ENCODE peak calls at places on chromosomes 16 and 17, in five cellular contexts. A is H1, N is HCT116, X is GM12878, L is HepG2. K is an unnamed sample.

GRCh38 chr16:66131895-66132294 is 234.6 kb upstream of the CDH5 start:
- DNase-seq in A (no peak), N (no peak), X (no peak), L (no peak), K (no peak)

GRCh38 chr16:424623-425081 is 797 bp upstream of the RAB11FIP3 start:
- DNase-seq in A (peak), N (no peak), X (no peak), L (no peak), K (peak)

GRCh38 chr17:35002876-35003551 is 22.7 kb downstream of the LIG3 start:
- DNase-seq in A (no peak), N (no peak), X (no peak), L (no peak), K (no peak)

GRCh38 chr17:21295036-21295952 is 10.8 kb downstream of the MAP2K3 start:
- DNase-seq in A (no peak), N (no peak), X (no peak), L (no peak), K (no peak)

GRCh38 chr16:15983898-15984297 is 34.5 kb downstream of the ABCC1 start:
- DNase-seq in A (no peak), N (no peak), X (no peak), L (no peak), K (no peak)

GRCh38 chr16:24208710-24209109 is 47.4 kb upstream of the CACNG3 start:
- DNase-seq in A (no peak), N (no peak), X (no peak), L (no peak), K (no peak)

GRCh38 chr17:21282850-21283249 is 1.7 kb upstream of the MAP2K3 start:
- DNase-seq in A (no peak), N (no peak), X (no peak), L (no peak), K (no peak)

GRCh38 chr16:28865722-28866453 is 2.2 kb downstream of the SH2B1 start:
- DNase-seq in A (no peak), N (no peak), X (no peak), L (peak), K (no peak)

GRCh38 chr16:54066451-54067056 is 220.0 kb downstream of the IRX3 start:
- DNase-seq in A (no peak), N (no peak), X (no peak), L (peak), K (peak)

GRCh38 chr16:19400709-19401108 is 17.0 kb upstream of the TMC5 start:
- DNase-seq in A (peak), N (no peak), X (no peak), L (no peak), K (no peak)

GRCh38 chr17:64081802-64082799 is 47.8 kb downstream of the ERN1 start:
- DNase-seq in A (no peak), N (peak), X (peak), L (peak), K (peak)

GRCh38 chr17:41325126-41325525 is 9.6 kb upstream of the KRTAP17-1 start:
- DNase-seq in A (no peak), N (no peak), X (no peak), L (no peak), K (no peak)

GRCh38 chr16:8739151-8739550 is 58.3 kb downstream of the TMEM186 start:
- DNase-seq in A (no peak), N (no peak), X (no peak), L (no peak), K (no peak)

GRCh38 chr17:41917957-41918391 is 777 bp downstream of the ACLY start:
- DNase-seq in A (peak), N (no peak), X (no peak), L (no peak), K (peak)

GRCh38 chr16:82231021-82231787 is 61.2 kb upstream of the MPHOSPH6 start:
- DNase-seq in A (no peak), N (no peak), X (no peak), L (no peak), K (no peak)

GRCh38 chr16:57471852-57472664 is 9.6 kb downstream of the POLR2C start:
- DNase-seq in A (peak), N (no peak), X (no peak), L (peak), K (no peak)

GRCh38 chr17:64281962-64282752 is 19.1 kb upstream of the TEX2 start:
- DNase-seq in A (peak), N (peak), X (peak), L (peak), K (peak)

GRCh38 chr16:85608515-85608885 is 4.6 kb upstream of the GSE1 start:
- DNase-seq in A (no peak), N (no peak), X (no peak), L (no peak), K (peak)

GRCh38 chr17:50661795-50662391 is 27.2 kb downstream of the ABCC3 start:
- DNase-seq in A (no peak), N (peak), X (no peak), L (peak), K (peak)

GRCh38 chr16:57485916-57486857 is at the start of gene DOK4:
- DNase-seq in A (peak), N (no peak), X (no peak), L (no peak), K (peak)

GRCh38 chr17:36640836-36641235 is 39.5 kb downstream of the MRM1 start:
- DNase-seq in A (no peak), N (no peak), X (no peak), L (no peak), K (no peak)

GRCh38 chr17:7218774-7219173 is 862 bp downstream of the DLG4 start:
- DNase-seq in A (no peak), N (no peak), X (no peak), L (no peak), K (no peak)

GRCh38 chr17:14301761-14302401 is 1.0 kb downstream of the HS3ST3B1 start:
- DNase-seq in A (peak), N (no peak), X (no peak), L (no peak), K (no peak)

GRCh38 chr17:7237761-7238417 is 1.4 kb downstream of the PHF23 start:
- DNase-seq in A (peak), N (no peak), X (no peak), L (peak), K (no peak)

GRCh38 chr17:7839890-7840260 is 5.9 kb downstream of the KDM6B start:
- DNase-seq in A (no peak), N (no peak), X (no peak), L (peak), K (no peak)

GRCh38 chr17:35898283-35899070 is 18.3 kb upstream of the CCL5 start:
- DNase-seq in A (no peak), N (no peak), X (no peak), L (no peak), K (no peak)

GRCh38 chr16:46632778-46633733 is 11.9 kb upstream of the SHCBP1 start:
- DNase-seq in A (peak), N (no peak), X (no peak), L (peak), K (no peak)

GRCh38 chr16:1773703-1774455 is 945 bp upstream of the MRPS34 start:
- DNase-seq in A (no peak), N (no peak), X (no peak), L (no peak), K (peak)

GRCh38 chr16:9372934-9373890 is 281.8 kb downstream of the HAPSTR1 start:
- DNase-seq in A (no peak), N (no peak), X (no peak), L (no peak), K (no peak)

GRCh38 chr16:67801889-67802288 is 4.5 kb downstream of the RANBP10 start:
- DNase-seq in A (no peak), N (no peak), X (peak), L (no peak), K (no peak)

GRCh38 chr16:48918520-48919258 is 308.7 kb upstream of the N4BP1 start:
- DNase-seq in A (no peak), N (peak), X (no peak), L (no peak), K (no peak)

GRCh38 chr17:59914274-59914854 is 21.4 kb downstream of the RPS6KB1 start:
- DNase-seq in A (no peak), N (peak), X (no peak), L (peak), K (peak)

GRCh38 chr16:62383941-62384340 is 347.7 kb upstream of the CDH8 start:
- DNase-seq in A (no peak), N (no peak), X (no peak), L (no peak), K (no peak)

GRCh38 chr16:80066805-80067580 is 466.5 kb upstream of the MAF start:
- DNase-seq in A (no peak), N (no peak), X (no peak), L (no peak), K (no peak)

GRCh38 chr16:67146523-67147357 is 4.1 kb downstream of the B3GNT9 start:
- DNase-seq in A (no peak), N (no peak), X (no peak), L (no peak), K (no peak)

GRCh38 chr16:86222965-86223551 is 287.3 kb upstream of the FOXF1 start:
- DNase-seq in A (no peak), N (no peak), X (no peak), L (no peak), K (no peak)

DNA sequence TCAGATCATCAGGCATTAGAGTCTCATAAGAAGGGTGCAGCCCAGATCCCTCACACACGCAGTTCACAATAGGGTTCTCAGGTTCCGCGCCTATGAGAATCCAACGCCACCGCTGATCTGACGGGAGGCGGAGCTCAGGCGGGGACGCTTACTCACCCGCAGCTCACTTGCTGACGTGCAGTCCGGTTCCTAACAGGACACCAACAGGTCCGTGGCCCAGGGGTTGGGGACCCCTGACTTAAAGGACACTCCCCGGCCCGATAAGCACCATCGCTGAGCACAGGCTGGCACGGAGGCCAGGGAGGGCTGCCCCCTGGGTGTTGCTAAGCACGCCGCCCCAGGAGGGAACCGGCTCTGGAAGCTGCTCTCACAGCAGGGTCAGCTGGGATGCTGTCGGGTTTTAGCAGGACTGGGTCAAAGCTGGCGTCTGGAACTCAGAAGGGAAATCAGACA is 30.1 kb upstream of the BAHCC1 start:
- DNase-seq in A (peak), N (peak), X (no peak), L (no peak), K (peak)
- TF ChIP-seq JUND in A (no peak), N (no peak), X (no peak), L (no peak), K (no peak)

DNA sequence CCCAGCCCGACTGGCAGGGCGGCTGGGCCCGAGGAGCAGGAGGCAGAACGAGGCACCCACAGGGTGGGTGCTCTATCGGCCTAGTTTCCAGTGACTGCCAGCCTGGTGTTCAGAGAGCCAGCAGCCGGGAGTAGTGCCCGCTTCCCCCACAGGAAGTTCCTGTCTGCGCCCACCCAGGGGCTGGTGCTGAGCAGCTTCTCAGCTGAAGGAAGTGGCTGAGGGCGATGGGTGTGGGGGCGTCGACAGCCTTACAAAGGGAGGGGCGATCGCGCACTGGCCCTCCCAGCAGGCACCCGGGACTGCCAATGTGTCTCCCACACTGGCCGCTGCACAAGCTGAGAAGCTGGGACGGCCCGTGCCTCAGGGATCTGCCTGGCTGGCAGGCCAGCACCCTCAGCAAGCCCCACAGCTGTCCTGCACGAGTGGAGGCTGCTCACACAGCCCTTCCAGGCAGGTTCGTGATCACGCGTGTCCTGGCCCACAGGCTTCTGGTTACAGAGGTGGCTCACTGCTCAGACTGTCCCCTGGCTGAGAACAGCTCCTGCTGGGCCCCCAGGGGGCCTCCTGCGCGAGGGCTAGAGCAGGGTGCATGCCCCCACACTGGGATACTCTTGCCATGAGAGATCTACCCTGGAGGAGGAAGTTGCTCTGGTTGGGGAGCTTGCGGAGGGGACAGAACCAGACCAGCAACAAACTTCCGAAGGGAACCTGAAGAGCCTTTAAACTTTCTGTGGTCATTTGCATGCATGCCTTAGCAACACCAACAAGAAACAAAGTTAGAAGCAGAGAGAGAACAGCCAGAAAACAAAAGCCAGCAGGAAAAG is 2.5 kb downstream of the RNF166 start:
- DNase-seq in A (no peak), N (no peak), X (no peak), L (no peak), K (no peak)
- TF ChIP-seq JUND in A (no peak), N (no peak), X (no peak), L (no peak), K (no peak)

GRCh38 chr17:74691151-74691550 is 21.6 kb downstream of the CD300LF start:
- DNase-seq in A (no peak), N (no peak), X (no peak), L (no peak), K (no peak)
- TF ChIP-seq JUND in A (no peak), N (no peak), X (no peak), L (no peak), K (no peak)

DNA sequence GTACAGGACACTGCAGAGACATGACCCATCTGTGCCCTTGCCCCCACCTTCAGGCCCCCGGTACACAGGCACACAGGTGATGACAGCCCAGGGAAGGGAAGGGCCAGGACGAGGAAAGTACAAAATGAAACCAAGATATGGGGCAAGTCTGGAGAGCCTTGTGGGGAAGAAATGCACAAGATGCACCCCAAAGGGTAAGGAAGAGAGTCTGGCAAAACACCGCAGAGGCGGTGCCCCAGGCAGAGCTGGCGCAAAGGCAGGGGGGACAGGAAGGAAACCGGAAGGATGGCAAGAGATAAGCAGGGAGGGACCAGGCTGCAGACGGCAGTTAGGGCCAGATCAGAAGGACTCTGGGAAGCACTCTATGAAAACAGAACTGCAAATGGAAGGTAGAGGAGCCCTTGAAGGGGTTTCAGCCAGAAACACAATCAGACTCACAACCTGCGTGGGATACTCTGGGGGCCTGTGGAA is 81.4 kb downstream of the SLC39A11 start:
- DNase-seq in A (no peak), N (no peak), X (no peak), L (no peak), K (no peak)
- TF ChIP-seq JUND in A (no peak), N (no peak), X (no peak), L (no peak), K (no peak)

GRCh38 chr17:44439168-44439567 is 49.7 kb upstream of the ITGA2B start:
- DNase-seq in A (no peak), N (no peak), X (no peak), L (no peak), K (no peak)
- TF ChIP-seq JUND in A (no peak), N (no peak), X (no peak), L (no peak), K (no peak)

GRCh38 chr17:46841561-46842379 is 9.6 kb upstream of the WNT9B start:
- DNase-seq in A (peak), N (no peak), X (no peak), L (no peak), K (no peak)
- TF ChIP-seq JUND in A (no peak), N (no peak), X (no peak), L (no peak), K (no peak)

K was measured in T47D.